ENCODE peak calls at places on chromosomes 3 and 15, in ten cellular contexts. L, A, J, F, G, U, X, Q, I and O are unnamed samples.

GRCh38 chr3:186487037-186487436 is 57.1 kb downstream of the CRYGS start:
- DNase-seq in G (no peak), X (no peak), I (no peak), L (no peak), J (no peak), U (no peak), F (no peak), A (no peak), Q (no peak), O (no peak)

GRCh38 chr3:41237907-41238306 is 38.6 kb downstream of the CTNNB1 start:
- DNase-seq in X (no peak), J (no peak), Q (no peak), G (no peak), I (no peak), U (no peak), A (no peak), F (no peak), L (no peak), O (no peak)

GRCh38 chr3:28343144-28343543 is 5.4 kb upstream of the ZCWPW2 start:
- DNase-seq in J (no peak), A (no peak), L (no peak), X (no peak), F (no peak), U (no peak), Q (no peak), G (no peak), I (no peak), O (no peak)

GRCh38 chr3:187197255-187197654 is at the start of gene RTP1:
- DNase-seq in F (no peak), J (no peak), L (no peak), Q (no peak), U (no peak), A (no peak), X (no peak), I (no peak), G (no peak), O (no peak)

GRCh38 chr3:140469491-140469890 is 208.4 kb upstream of the TRIM42 start:
- DNase-seq in L (no peak), I (no peak), Q (no peak), F (no peak), U (no peak), J (no peak), A (no peak), G (no peak), X (no peak), O (no peak)

GRCh38 chr3:4586381-4586780 is 93.2 kb downstream of the ITPR1 start:
- DNase-seq in U (no peak), F (no peak), A (no peak), J (no peak), I (no peak), Q (no peak), X (no peak), G (no peak), L (no peak), O (no peak)

GRCh38 chr3:127769284-127770081 is 52.8 kb downstream of the MGLL start:
- DNase-seq in L (no peak), G (no peak), A (no peak), F (no peak), J (no peak), X (peak; percentile 68), Q (no peak), U (no peak), I (no peak), O (no peak)

GRCh38 chr3:5181479-5182141 is 5.9 kb upstream of the EDEM1 start:
- DNase-seq in F (no peak), U (no peak), J (no peak), G (no peak), A (no peak), L (no peak), I (no peak), X (no peak), Q (no peak), O (no peak)

GRCh38 chr15:59879506-59879905 is 124.6 kb upstream of the FOXB1 start:
- DNase-seq in X (no peak), I (no peak), L (no peak), F (no peak), J (no peak), A (no peak), Q (no peak), U (peak; percentile 58), G (no peak), O (no peak)

GRCh38 chr3:119690043-119690656 is 12.7 kb upstream of the CFAP91 start:
- DNase-seq in I (no peak), A (no peak), F (no peak), L (no peak), Q (no peak), G (no peak), X (no peak), U (peak; percentile 14), J (no peak), O (no peak)

GRCh38 chr3:10993729-10994065 is 1.1 kb downstream of the SLC6A1 start:
- DNase-seq in Q (no peak), X (no peak), G (no peak), L (no peak), U (no peak), A (no peak), F (no peak), I (no peak), J (no peak), O (no peak)

GRCh38 chr3:69425249-69425648 is 39.4 kb upstream of the FRMD4B start:
- DNase-seq in A (no peak), F (no peak), U (no peak), J (no peak), I (no peak), G (no peak), Q (no peak), L (no peak), X (no peak), O (no peak)

GRCh38 chr15:24752354-24752753 is 76.8 kb downstream of the NPAP1 start:
- DNase-seq in Q (no peak), I (peak; percentile 21), J (no peak), L (no peak), A (no peak), F (no peak), U (no peak), X (no peak), G (no peak), O (no peak)

GRCh38 chr15:38996111-38996541 is 431.5 kb upstream of the RASGRP1 start:
- DNase-seq in X (no peak), A (no peak), J (no peak), G (no peak), I (no peak), L (no peak), Q (no peak), F (no peak), U (peak; percentile 52), O (no peak)

GRCh38 chr3:89859738-89860137 is 752.3 kb downstream of the EPHA3 start:
- DNase-seq in I (no peak), Q (no peak), L (no peak), J (no peak), F (no peak), U (no peak), G (no peak), X (no peak), A (no peak), O (no peak)

DNA sequence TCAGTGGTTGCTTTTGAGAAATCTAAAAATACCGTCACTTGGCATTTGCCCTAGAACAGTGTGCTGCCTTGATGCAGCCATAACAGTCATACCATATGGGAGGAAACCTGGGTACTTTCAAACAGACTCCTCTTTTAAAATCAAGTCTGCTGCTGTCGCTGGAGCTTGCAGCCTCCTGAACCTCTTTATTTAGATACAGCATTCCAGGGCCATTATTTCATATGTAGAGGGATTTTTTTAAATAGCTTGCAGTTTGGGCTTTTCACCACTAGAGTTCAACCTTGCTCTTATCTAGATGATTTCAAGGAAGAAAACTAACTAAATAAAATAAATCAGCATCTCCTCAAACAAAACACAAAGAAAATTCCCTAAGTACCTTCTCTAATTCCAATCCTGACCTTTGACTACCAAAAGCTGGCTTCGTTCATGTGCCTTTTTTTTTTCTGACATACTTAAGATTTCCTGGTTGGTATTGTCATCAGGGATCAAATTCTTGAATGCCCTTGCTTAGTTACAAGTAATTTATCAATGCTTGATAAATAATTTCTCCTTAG is 111.6 kb downstream of the KBTBD8 start:
- DNase-seq in G (no peak), I (no peak), A (no peak), L (peak; percentile 1), J (no peak), F (no peak), X (no peak), Q (no peak), U (no peak), O (no peak)
- H3K27ac ChIP-seq in G (no peak overlapping the region), I (no peak overlapping the region), A (no peak overlapping the region), L (no peak overlapping the region), J (no peak overlapping the region), F (no peak overlapping the region), X (no peak overlapping the region), Q (no peak overlapping the region), U (no peak overlapping the region), O (no peak overlapping the region)

GRCh38 chr15:89136818-89137772 is 48.8 kb downstream of the ABHD2 start:
- DNase-seq in A (peak; percentile 59), L (no peak), X (peak; percentile 80), U (no peak), G (no peak), I (no peak), J (no peak), F (no peak), Q (no peak), O (no peak)
- H3K4me3 ChIP-seq in A (no peak overlapping the region), L (no peak overlapping the region), X (peak overlapping the region; percentile 17), U (no peak overlapping the region), G (no peak overlapping the region), I (no peak overlapping the region), J (no peak overlapping the region), F (no peak overlapping the region), Q (no peak overlapping the region), O (no peak overlapping the region)

DNA sequence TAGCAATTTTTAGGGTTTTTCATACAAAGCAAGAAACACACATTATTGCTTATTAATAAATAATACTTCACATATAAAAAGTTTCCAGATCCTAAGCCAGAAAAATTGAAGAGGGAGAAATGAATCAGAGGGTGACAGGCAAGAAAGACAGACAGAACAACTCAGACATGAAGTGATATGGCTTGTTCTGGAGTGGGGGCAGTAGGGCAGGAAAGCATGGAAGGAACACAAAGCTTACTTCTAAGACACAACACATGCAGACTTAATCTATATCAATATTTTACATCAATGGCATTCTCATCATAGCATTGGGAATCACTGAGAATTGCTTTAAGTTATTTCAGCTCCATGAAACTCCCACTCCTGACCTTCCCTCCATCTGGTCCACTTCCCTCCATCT is 24.4 kb downstream of the TNIK start:
- DNase-seq in U (no peak), G (no peak), A (no peak), X (no peak), I (no peak), Q (no peak), L (no peak), F (no peak), J (no peak), O (no peak)
- H3K4me1 ChIP-seq in U (no peaks in the 10 kb centered on the region), G (no peaks in the 10 kb centered on the region), A (peaks cover 24% of the 10 kb centered on the region), X (no peaks in the 10 kb centered on the region), I (no peaks in the 10 kb centered on the region), Q (no peaks in the 10 kb centered on the region), L (peaks cover 30% of the 10 kb centered on the region), F (no peaks in the 10 kb centered on the region), J (peaks cover 11% of the 10 kb centered on the region), O (no peaks in the 10 kb centered on the region)

GRCh38 chr3:169661567-169662214 is 1.8 kb downstream of the MECOM start:
- DNase-seq in L (no peak), G (no peak), U (peak; percentile 93), F (no peak), X (peak; percentile 81), I (peak; percentile 82), A (peak; percentile 41), J (peak; percentile 69), Q (peak; percentile 28), O (no peak)
- H3K27ac ChIP-seq in L (no peak overlapping the region), G (peak overlapping the region; percentile 92), U (no peak overlapping the region), F (peak overlapping the region; percentile 83), X (peak overlapping the region; percentile 86), I (peak overlapping the region; percentile 90), A (peak overlapping the region; percentile 95), J (peak overlapping the region; percentile 88), Q (peak overlapping the region; percentile 76), O (peak overlapping the region; percentile 33)

GRCh38 chr3:124383051-124383450 is 347.2 kb upstream of the UMPS start:
- DNase-seq in A (no peak), X (no peak), Q (no peak), I (no peak), L (no peak), J (no peak), U (peak; percentile 36), F (no peak), G (no peak), O (no peak)
- H3K4me3 ChIP-seq in A (no peak overlapping the region), X (no peak overlapping the region), Q (no peak overlapping the region), I (no peak overlapping the region), L (no peak overlapping the region), J (no peak overlapping the region), U (no peak overlapping the region), F (no peak overlapping the region), G (no peak overlapping the region), O (no peak overlapping the region)